ENCODE peak calls at places on chromosomes 1 and 21, in five cellular contexts. Q is HepG2, N is K562, U is GM12878, D is H1. I is an unnamed sample.

GRCh38 chr1:16386454-16387113 is 19.5 kb downstream of the SZRD1 start:
- DNase-seq in Q (peak), N (no peak), U (no peak), D (no peak), I (no peak)

GRCh38 chr1:21270086-21270689 is 20.1 kb downstream of the ECE1 start:
- DNase-seq in Q (peak), N (peak), U (peak), D (peak), I (peak)

GRCh38 chr21:42156690-42157605 is 62.0 kb upstream of the ABCG1 start:
- DNase-seq in Q (no peak), N (no peak), U (no peak), D (no peak), I (no peak)

GRCh38 chr1:79633456-79633855 is 626.9 kb upstream of the ADGRL4 start:
- DNase-seq in Q (no peak), N (no peak), U (no peak), D (no peak), I (no peak)

GRCh38 chr1:204443871-204444581 is 32.4 kb upstream of the PPP1R15B start:
- DNase-seq in Q (no peak), N (no peak), U (no peak), D (no peak), I (no peak)

GRCh38 chr1:165580931-165581871 is 37.4 kb downstream of the LRRC52 start:
- DNase-seq in Q (no peak), N (no peak), U (no peak), D (no peak), I (no peak)

GRCh38 chr1:2414297-2414958 is 2.1 kb upstream of the PEX10 start:
- DNase-seq in Q (peak), N (peak), U (peak), D (no peak), I (peak)

GRCh38 chr1:155000475-155000724 is 2.2 kb upstream of the ZBTB7B start:
- DNase-seq in Q (no peak), N (no peak), U (no peak), D (no peak), I (peak)

GRCh38 chr1:27410709-27411108 is 18.3 kb downstream of the GPR3 start:
- DNase-seq in Q (no peak), N (no peak), U (no peak), D (no peak), I (no peak)

GRCh38 chr1:58047265-58047858 is 499.2 kb downstream of the OMA1 start:
- DNase-seq in Q (peak), N (peak), U (no peak), D (no peak), I (peak)

GRCh38 chr1:88655685-88656299 is 28.3 kb upstream of the PKN2 start:
- DNase-seq in Q (peak), N (peak), U (no peak), D (no peak), I (no peak)

GRCh38 chr1:19193004-19193403 is 17.1 kb downstream of the UBR4 start:
- DNase-seq in Q (no peak), N (no peak), U (no peak), D (no peak), I (no peak)

GRCh38 chr1:153567621-153568366 is 2.1 kb upstream of the S100A2 start:
- DNase-seq in Q (peak), N (no peak), U (no peak), D (no peak), I (no peak)

GRCh38 chr1:220298470-220298869 is 26.2 kb upstream of the RAB3GAP2 start:
- DNase-seq in Q (no peak), N (no peak), U (no peak), D (no peak), I (no peak)

GRCh38 chr1:59520759-59521442 is 224.0 kb downstream of the FGGY start:
- DNase-seq in Q (no peak), N (no peak), U (no peak), D (no peak), I (no peak)

GRCh38 chr1:30852026-30852425 is 56.5 kb downstream of the SDC3 start:
- DNase-seq in Q (no peak), N (no peak), U (no peak), D (no peak), I (no peak)

GRCh38 chr21:45413922-45414321 is 9.0 kb downstream of the COL18A1 start:
- DNase-seq in Q (no peak), N (no peak), U (no peak), D (no peak), I (peak)
- TF ChIP-seq ATF3 in Q (no peak), N (no peak), U (no peak), D (no peak), I (no peak)

DNA sequence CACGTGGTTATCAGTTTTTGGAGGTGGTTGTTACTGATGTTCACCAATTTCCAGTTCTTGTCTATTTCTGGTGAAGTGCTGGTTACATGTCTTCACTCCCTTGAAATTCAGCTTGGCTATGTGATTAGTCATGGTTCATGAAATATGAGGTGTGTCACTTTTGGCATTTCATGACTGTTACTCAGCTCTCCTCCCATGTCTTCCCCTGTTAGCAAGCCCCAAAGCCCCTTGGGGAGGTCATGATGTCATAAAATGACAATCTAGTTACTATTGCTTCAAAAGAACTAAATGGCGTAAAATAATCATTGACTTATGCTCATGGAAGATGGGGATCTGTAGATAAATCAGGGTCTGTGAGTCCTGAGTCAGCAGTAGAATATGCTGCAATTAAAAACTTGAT is 425.1 kb downstream of the SETD4 start:
- DNase-seq in Q (no peak), N (no peak), U (no peak), D (no peak), I (no peak)
- TF ChIP-seq ATF2 in Q (no peak), N (no peak), U (no peak), D (no peak), I (no peak)

DNA sequence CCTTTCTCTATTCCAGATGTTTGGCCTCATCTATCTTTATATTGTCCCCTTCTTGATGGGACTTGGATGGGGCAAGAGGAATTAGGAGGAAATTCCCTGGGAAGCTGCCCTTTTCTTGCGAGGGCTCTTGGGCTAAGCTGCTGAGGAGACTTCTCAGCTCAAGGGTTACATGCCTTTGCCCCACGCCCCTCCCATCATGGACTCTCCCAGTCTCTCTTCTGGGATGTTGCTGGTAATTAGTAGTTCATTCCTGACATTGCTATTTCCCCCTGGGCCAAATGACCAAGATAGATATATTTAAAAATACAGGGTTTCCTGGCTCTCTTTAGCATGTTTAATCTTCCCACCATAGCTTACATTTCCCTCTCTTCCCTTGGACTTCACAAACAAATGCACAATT is 90.6 kb upstream of the RALGPS2 start:
- DNase-seq in Q (no peak), N (no peak), U (no peak), D (no peak), I (no peak)
- TF ChIP-seq ATF3 in Q (no peak), N (no peak), U (no peak), D (no peak), I (no peak)

GRCh38 chr1:23845163-23845562 is 19.9 kb upstream of the HMGCL start:
- DNase-seq in Q (no peak), N (peak), U (no peak), D (no peak), I (no peak)
- TF ChIP-seq ATF2 in Q (no peak), N (no peak), U (no peak), D (no peak), I (no peak)

GRCh38 chr1:233569636-233570035 is 44.3 kb upstream of the KCNK1 start:
- DNase-seq in Q (no peak), N (no peak), U (no peak), D (no peak), I (no peak)
- TF ChIP-seq ATF3 in Q (no peak), N (no peak), U (no peak), D (no peak), I (no peak)

GRCh38 chr1:40058453-40059291 is 18.1 kb downstream of the CAP1 start:
- DNase-seq in Q (peak), N (peak), U (no peak), D (no peak), I (no peak)

GRCh38 chr1:40060351-40060750 is 19.8 kb downstream of the CAP1 start:
- DNase-seq in Q (no peak), N (no peak), U (no peak), D (no peak), I (no peak)

GRCh38 chr1:40059292-40059959 is 18.9 kb downstream of the CAP1 start:
- DNase-seq in Q (peak), N (peak), U (no peak), D (peak), I (peak)

GRCh38 chr1:40058097-40058452 is 17.5 kb downstream of the CAP1 start:
- DNase-seq in Q (no peak), N (no peak), U (no peak), D (no peak), I (no peak)

DNA sequence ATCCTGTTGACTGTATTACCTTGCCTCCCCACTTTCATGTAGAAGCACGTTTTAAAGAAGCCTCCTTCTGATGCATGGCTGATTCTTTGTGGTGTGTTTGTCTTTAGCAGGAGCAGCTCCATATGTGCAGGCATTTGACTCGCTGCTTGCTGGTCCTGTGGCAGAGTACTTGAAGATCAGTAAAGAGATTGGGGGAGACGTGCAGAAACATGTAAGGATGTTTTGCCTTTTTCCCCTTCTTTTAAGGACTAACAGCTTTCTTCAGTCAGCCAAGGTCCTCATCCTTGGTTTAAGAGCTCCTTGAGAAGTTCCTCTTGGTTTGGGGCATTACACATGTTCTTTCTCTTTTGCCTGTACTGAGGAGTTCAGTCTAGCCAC is 19.4 kb downstream of the CAP1 start:
- DNase-seq in Q (no peak), N (no peak), U (no peak), D (no peak), I (no peak)
- TF ChIP-seq ATF2 in Q (no peak), N (no peak), U (no peak), D (no peak), I (no peak)

GRCh38 chr1:193367863-193368262 is 181.4 kb upstream of the B3GALT2 start:
- DNase-seq in Q (no peak), N (no peak), U (no peak), D (no peak), I (no peak)

GRCh38 chr1:193366764-193367507 is 180.5 kb upstream of the B3GALT2 start:
- DNase-seq in Q (no peak), N (no peak), U (no peak), D (no peak), I (no peak)

GRCh38 chr1:193372553-193372952 is 186.1 kb upstream of the B3GALT2 start:
- DNase-seq in Q (no peak), N (no peak), U (no peak), D (no peak), I (no peak)

DNA sequence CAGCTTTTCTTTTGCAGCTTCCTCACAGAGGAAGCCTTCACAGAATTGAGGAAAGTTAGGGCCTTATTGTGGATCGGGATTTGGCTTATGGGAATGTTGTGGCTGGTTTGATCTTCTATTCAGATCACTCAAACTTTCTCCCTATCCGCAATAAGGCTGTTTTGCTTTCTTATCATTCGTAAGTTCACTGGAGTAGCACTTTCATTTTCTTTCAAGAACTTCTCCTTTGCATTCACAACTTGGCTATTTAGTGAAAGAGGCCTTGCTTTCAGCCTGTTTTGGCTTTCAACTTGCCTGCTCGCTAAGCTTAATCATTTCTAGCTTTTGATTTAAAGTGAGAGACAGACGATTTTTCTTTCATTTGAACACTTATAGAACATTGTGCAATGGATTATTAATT is 181.9 kb upstream of the B3GALT2 start:
- DNase-seq in Q (no peak), N (no peak), U (no peak), D (no peak), I (no peak)
- TF ChIP-seq ATF3 in Q (no peak), N (no peak), U (no peak), D (no peak), I (no peak)

GRCh38 chr1:55353709-55354620 is 138.8 kb upstream of the USP24 start:
- DNase-seq in Q (no peak), N (no peak), U (no peak), D (no peak), I (no peak)
- TF ChIP-seq ATF2 in Q (no peak), N (no peak), U (no peak), D (no peak), I (no peak)

I was measured in WTC11.